ENCODE peak calls at places on chromosomes 7 and 10, in four cellular contexts. One of them, this sample, is unnamed.

GRCh38 chr7:98286093-98286525 is 4.6 kb downstream of the BRI3 start:
- DNase-seq in HepG2: peak
- DNase-seq in sigmoid colon: peak
- DNase-seq in uterus: peak
- DNase-seq in this sample: peak

GRCh38 chr7:128063025-128063560 is 31.9 kb upstream of the LRRC4 start:
- DNase-seq in HepG2: no peak
- DNase-seq in sigmoid colon: no peak
- DNase-seq in uterus: no peak
- DNase-seq in this sample: no peak

GRCh38 chr10:47230482-47230881 is 69.5 kb upstream of the GDF10 start:
- DNase-seq in HepG2: no peak
- DNase-seq in sigmoid colon: no peak
- DNase-seq in uterus: no peak
- DNase-seq in this sample: no peak

GRCh38 chr7:46007194-46007593 is 86.1 kb upstream of the IGFBP3 start:
- DNase-seq in HepG2: no peak
- DNase-seq in sigmoid colon: no peak
- DNase-seq in uterus: no peak
- DNase-seq in this sample: no peak

GRCh38 chr10:96421995-96422394 is 63.2 kb upstream of the OPALIN start:
- DNase-seq in HepG2: no peak
- DNase-seq in sigmoid colon: no peak
- DNase-seq in uterus: no peak
- DNase-seq in this sample: no peak

GRCh38 chr7:70457477-70458194 is 674.3 kb upstream of the GALNT17 start:
- DNase-seq in HepG2: no peak
- DNase-seq in sigmoid colon: no peak
- DNase-seq in uterus: no peak
- DNase-seq in this sample: no peak

GRCh38 chr7:22588396-22588795 is 88.4 kb upstream of the STEAP1B start:
- DNase-seq in HepG2: no peak
- DNase-seq in sigmoid colon: no peak
- DNase-seq in uterus: no peak
- DNase-seq in this sample: no peak

GRCh38 chr7:70208236-70209063 is 610.2 kb downstream of the AUTS2 start:
- DNase-seq in HepG2: no peak
- DNase-seq in sigmoid colon: no peak
- DNase-seq in uterus: no peak
- DNase-seq in this sample: no peak

GRCh38 chr7:111560773-111561658 is 1.3 kb downstream of the IMMP2L start:
- DNase-seq in HepG2: peak
- DNase-seq in sigmoid colon: no peak
- DNase-seq in uterus: no peak
- DNase-seq in this sample: peak

GRCh38 chr10:104802941-104803340 is 161.9 kb downstream of the SORCS3 start:
- DNase-seq in HepG2: no peak
- DNase-seq in sigmoid colon: no peak
- DNase-seq in uterus: no peak
- DNase-seq in this sample: no peak

GRCh38 chr10:124496620-124497019 is 35.0 kb downstream of the LHPP start:
- DNase-seq in HepG2: no peak
- DNase-seq in sigmoid colon: peak
- DNase-seq in uterus: no peak
- DNase-seq in this sample: no peak

GRCh38 chr10:61682323-61682722 is 19.6 kb downstream of the CABCOCO1 start:
- DNase-seq in HepG2: no peak
- DNase-seq in sigmoid colon: no peak
- DNase-seq in uterus: no peak
- DNase-seq in this sample: no peak

GRCh38 chr7:105935250-105935649 is 27.8 kb upstream of the CDHR3 start:
- DNase-seq in HepG2: no peak
- DNase-seq in sigmoid colon: no peak
- DNase-seq in uterus: no peak
- DNase-seq in this sample: no peak

GRCh38 chr10:4733150-4733842 is 92.7 kb upstream of the AKR1E2 start:
- DNase-seq in HepG2: peak
- DNase-seq in sigmoid colon: no peak
- DNase-seq in uterus: no peak
- DNase-seq in this sample: no peak

GRCh38 chr7:158631574-158632195 is 44.1 kb upstream of the PTPRN2 start:
- DNase-seq in HepG2: no peak
- DNase-seq in sigmoid colon: no peak
- DNase-seq in uterus: no peak
- DNase-seq in this sample: no peak

GRCh38 chr10:97393034-97393573 is 8.0 kb downstream of the RRP12 start:
- DNase-seq in HepG2: no peak
- DNase-seq in sigmoid colon: no peak
- DNase-seq in uterus: no peak
- DNase-seq in this sample: no peak

GRCh38 chr7:158442260-158442659 is 145.4 kb downstream of the PTPRN2 start:
- DNase-seq in HepG2: peak
- DNase-seq in sigmoid colon: no peak
- DNase-seq in uterus: no peak
- DNase-seq in this sample: no peak

GRCh38 chr10:59283456-59284082 is 78.8 kb downstream of the FAM13C start:
- DNase-seq in HepG2: no peak
- DNase-seq in sigmoid colon: no peak
- DNase-seq in uterus: no peak
- DNase-seq in this sample: no peak

GRCh38 chr10:69567920-69568319 is 5.3 kb downstream of the NEUROG3 start:
- DNase-seq in HepG2: peak
- DNase-seq in sigmoid colon: no peak
- DNase-seq in uterus: no peak
- DNase-seq in this sample: peak

GRCh38 chr7:54946764-54947163 is 72.1 kb upstream of the EGFR start:
- DNase-seq in HepG2: no peak
- DNase-seq in sigmoid colon: no peak
- DNase-seq in uterus: no peak
- DNase-seq in this sample: no peak

GRCh38 chr10:86178401-86179142 is 188.0 kb downstream of the GRID1 start:
- DNase-seq in HepG2: peak
- DNase-seq in sigmoid colon: no peak
- DNase-seq in uterus: no peak
- DNase-seq in this sample: peak

GRCh38 chr10:11018426-11018818 is 750 bp downstream of the CELF2 start:
- DNase-seq in HepG2: no peak
- DNase-seq in sigmoid colon: peak
- DNase-seq in uterus: no peak
- DNase-seq in this sample: no peak

GRCh38 chr7:2209961-2210323 is 22.8 kb downstream of the MAD1L1 start:
- DNase-seq in HepG2: no peak
- DNase-seq in sigmoid colon: no peak
- DNase-seq in uterus: no peak
- DNase-seq in this sample: no peak

GRCh38 chr10:42551582-42552187 is 86.7 kb downstream of the ZNF33B start:
- DNase-seq in HepG2: peak
- DNase-seq in sigmoid colon: no peak
- DNase-seq in uterus: no peak
- DNase-seq in this sample: peak

GRCh38 chr10:42549851-42550250 is 88.5 kb downstream of the ZNF33B start:
- DNase-seq in HepG2: no peak
- DNase-seq in sigmoid colon: no peak
- DNase-seq in uterus: no peak
- DNase-seq in this sample: no peak

GRCh38 chr10:42553064-42553407 is 85.3 kb downstream of the ZNF33B start:
- DNase-seq in HepG2: no peak
- DNase-seq in sigmoid colon: no peak
- DNase-seq in uterus: no peak
- DNase-seq in this sample: no peak

GRCh38 chr10:42548254-42548653 is 90.1 kb downstream of the ZNF33B start:
- DNase-seq in HepG2: no peak
- DNase-seq in sigmoid colon: no peak
- DNase-seq in uterus: no peak
- DNase-seq in this sample: no peak

DNA sequence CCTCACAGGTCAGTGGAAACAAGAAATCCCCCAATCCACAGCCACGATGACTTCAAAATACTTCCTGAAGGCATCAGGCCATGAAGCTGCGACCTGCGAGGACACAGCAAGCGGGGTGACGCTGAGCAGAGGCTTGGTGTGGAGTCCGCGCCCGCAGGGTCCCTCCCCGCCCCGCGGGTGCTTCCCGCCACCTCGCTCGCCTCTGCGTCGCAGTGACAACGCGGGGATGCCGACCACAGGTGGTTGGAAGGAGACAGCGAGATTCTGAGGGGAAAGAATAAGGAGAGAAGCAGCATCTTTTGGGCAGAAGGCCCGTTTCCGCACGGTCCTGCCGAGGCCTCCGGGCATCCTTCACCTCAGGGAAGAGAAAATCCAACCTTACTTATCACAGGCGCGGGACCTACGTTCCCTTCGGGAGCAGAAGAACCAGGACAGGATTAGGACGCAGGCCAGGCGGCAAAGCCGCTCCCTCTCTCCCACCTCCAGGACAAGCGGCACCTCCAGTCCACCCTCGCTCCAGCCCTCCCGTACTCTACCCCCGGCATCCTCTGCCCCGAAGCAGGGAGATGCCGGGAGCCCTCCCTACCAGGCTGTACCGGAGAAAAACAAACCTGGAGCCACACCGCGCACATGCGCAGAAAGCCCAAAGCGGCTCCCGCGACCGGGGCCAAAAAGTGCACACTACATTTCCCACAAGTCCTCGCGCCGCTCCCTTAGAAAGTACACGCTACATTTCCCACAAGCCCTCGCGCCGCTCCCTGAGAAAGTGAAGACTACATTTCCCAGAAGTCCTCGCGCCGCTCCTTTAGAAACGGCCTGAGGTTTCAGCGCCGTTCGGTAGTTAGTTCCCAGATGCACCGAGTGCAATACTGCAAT is 85.9 kb downstream of the ZNF33B start:
- DNase-seq in HepG2: peak
- DNase-seq in sigmoid colon: peak
- DNase-seq in uterus: peak
- DNase-seq in this sample: peak
- TF ChIP-seq POLR2A in HepG2: peak
- TF ChIP-seq POLR2A in sigmoid colon: no peak
- TF ChIP-seq POLR2A in uterus: peak
- TF ChIP-seq POLR2A in this sample: peak

GRCh38 chr10:117534321-117535044 is 8.1 kb upstream of the EMX2 start:
- DNase-seq in HepG2: peak
- DNase-seq in sigmoid colon: no peak
- DNase-seq in uterus: no peak
- DNase-seq in this sample: no peak

GRCh38 chr10:117536359-117536861 is 6.1 kb upstream of the EMX2 start:
- DNase-seq in HepG2: no peak
- DNase-seq in sigmoid colon: no peak
- DNase-seq in uterus: peak
- DNase-seq in this sample: no peak

GRCh38 chr10:117535752-117536358 is 6.7 kb upstream of the EMX2 start:
- DNase-seq in HepG2: no peak
- DNase-seq in sigmoid colon: no peak
- DNase-seq in uterus: no peak
- DNase-seq in this sample: no peak

GRCh38 chr10:117533507-117534281 is 8.9 kb upstream of the EMX2 start:
- DNase-seq in HepG2: no peak
- DNase-seq in sigmoid colon: peak
- DNase-seq in uterus: peak
- DNase-seq in this sample: no peak

DNA sequence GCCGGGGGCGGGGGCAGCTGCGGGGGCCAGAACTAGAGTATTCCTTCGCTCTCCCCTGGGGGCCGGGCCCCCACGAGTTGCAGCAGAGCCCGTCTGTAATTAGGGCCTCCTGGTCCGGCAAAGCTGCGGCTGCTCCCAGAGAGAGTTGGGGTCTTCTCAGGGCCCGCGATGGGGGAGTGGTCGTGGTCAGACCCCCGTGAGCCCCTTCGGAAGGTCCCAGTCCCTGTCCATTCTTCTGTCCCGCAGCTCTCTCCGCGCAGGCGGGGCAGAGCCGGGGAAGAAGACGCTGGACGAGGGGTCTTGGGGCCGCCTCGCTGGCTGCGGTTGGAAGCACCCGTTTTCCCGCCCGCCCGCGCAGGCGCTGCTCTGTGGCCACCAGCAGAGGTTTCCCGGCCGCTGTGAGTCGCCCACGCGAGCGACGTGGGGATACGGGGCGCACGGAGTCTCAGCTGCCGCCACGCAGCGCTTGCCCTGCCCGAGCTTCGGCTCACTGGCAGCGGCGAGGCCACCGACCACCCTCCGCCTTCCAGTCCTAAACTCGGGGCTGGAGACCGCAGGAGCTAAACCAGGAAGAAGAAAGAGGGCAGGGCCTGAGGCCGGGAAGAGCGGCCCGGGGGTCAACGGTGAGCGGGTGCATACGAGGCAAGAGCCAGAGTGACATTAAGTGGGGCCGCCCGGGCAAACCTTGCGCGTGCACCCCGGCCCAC is 7.3 kb upstream of the EMX2 start:
- DNase-seq in HepG2: no peak
- DNase-seq in sigmoid colon: no peak
- DNase-seq in uterus: peak
- DNase-seq in this sample: no peak
- TF ChIP-seq POLR2A in HepG2: no peak
- TF ChIP-seq POLR2A in sigmoid colon: no peak
- TF ChIP-seq POLR2A in uterus: no peak
- TF ChIP-seq POLR2A in this sample: no peak

DNA sequence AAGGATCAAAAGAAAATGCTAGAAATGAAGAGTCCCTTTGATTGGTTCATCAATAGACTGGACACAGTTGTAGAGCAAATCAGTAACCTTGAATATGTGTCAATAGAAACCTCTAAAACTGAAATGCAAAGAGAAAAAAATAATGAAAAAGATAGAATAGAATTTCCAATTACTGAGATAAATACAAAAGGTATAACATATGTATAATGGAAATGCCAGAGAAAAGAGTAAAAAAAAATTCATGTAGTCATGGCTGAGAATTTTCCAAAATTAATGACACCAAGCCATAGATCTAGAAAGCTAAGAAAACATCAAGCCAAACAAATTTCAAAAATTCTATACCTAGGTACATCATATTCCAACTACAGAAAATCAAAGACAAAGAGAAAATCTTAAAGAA is 62.0 kb upstream of the HGF start:
- DNase-seq in HepG2: no peak
- DNase-seq in sigmoid colon: no peak
- DNase-seq in uterus: no peak
- DNase-seq in this sample: no peak
- TF ChIP-seq POLR2A in HepG2: no peak
- TF ChIP-seq POLR2A in sigmoid colon: no peak
- TF ChIP-seq POLR2A in uterus: no peak
- TF ChIP-seq POLR2A in this sample: no peak

GRCh38 chr10:33334839-33335549 is 527 bp upstream of the NRP1 start:
- DNase-seq in HepG2: peak
- DNase-seq in sigmoid colon: peak
- DNase-seq in uterus: peak
- DNase-seq in this sample: peak
- TF ChIP-seq POLR2A in HepG2: no peak
- TF ChIP-seq POLR2A in sigmoid colon: no peak
- TF ChIP-seq POLR2A in uterus: no peak
- TF ChIP-seq POLR2A in this sample: no peak

GRCh38 chr10:2674451-2674850 is 392.9 kb upstream of the PFKP start:
- DNase-seq in HepG2: no peak
- DNase-seq in sigmoid colon: no peak
- DNase-seq in uterus: no peak
- DNase-seq in this sample: no peak
- TF ChIP-seq POLR2A in HepG2: no peak
- TF ChIP-seq POLR2A in sigmoid colon: no peak
- TF ChIP-seq POLR2A in uterus: no peak
- TF ChIP-seq POLR2A in this sample: no peak

GRCh38 chr7:151299940-151300665 is 41.5 kb upstream of the NUB1 start:
- DNase-seq in HepG2: no peak
- DNase-seq in sigmoid colon: no peak
- DNase-seq in uterus: no peak
- DNase-seq in this sample: no peak
- TF ChIP-seq POLR2A in HepG2: no peak
- TF ChIP-seq POLR2A in sigmoid colon: no peak
- TF ChIP-seq POLR2A in uterus: no peak
- TF ChIP-seq POLR2A in this sample: no peak